ENCODE peak calls at places on chromosomes 5 and 9, in six cellular contexts. C is CD4-positive, alpha-beta T cell; V is heart right ventricle; D is aorta; R is psoas muscle; F is transverse colon. E is an unnamed sample. For H3K9me3, the result is how much of the 10 kb centered on the place peaks cover.

GRCh38 chr5:172453206-172453985 is 929 bp downstream of the SH3PXD2B start:
- DNase-seq in C (no peak), V (no peak), D (no peak), R (peak), F (peak), E (no peak)

GRCh38 chr5:131758520-131758900 is 38.3 kb downstream of the FNIP1 start:
- DNase-seq in C (no peak), V (peak), D (no peak), R (no peak), F (no peak), E (no peak)

GRCh38 chr9:93143830-93144530 is 9.9 kb upstream of the NINJ1 start:
- DNase-seq in C (peak), V (no peak), D (peak), R (peak), F (peak), E (peak)

GRCh38 chr5:123549256-123549904 is 37.4 kb downstream of the CSNK1G3 start:
- DNase-seq in C (peak), V (no peak), D (no peak), R (no peak), F (peak), E (peak)

GRCh38 chr5:113266227-113266912 is 168.4 kb downstream of the TSSK1B start:
- DNase-seq in C (no peak), V (no peak), D (no peak), R (no peak), F (no peak), E (no peak)

GRCh38 chr9:110807956-110808598 is 139.5 kb downstream of the MUSK start:
- DNase-seq in C (no peak), V (no peak), D (no peak), R (no peak), F (no peak), E (no peak)

GRCh38 chr9:85514256-85514655 is 227.5 kb downstream of the AGTPBP1 start:
- DNase-seq in C (no peak), V (no peak), D (no peak), R (no peak), F (no peak), E (no peak)

GRCh38 chr5:93677344-93678021 is 63.9 kb downstream of the POU5F2 start:
- DNase-seq in C (no peak), V (peak), D (no peak), R (peak), F (no peak), E (no peak)

GRCh38 chr5:110547495-110547894 is 179.0 kb downstream of the TMEM232 start:
- DNase-seq in C (no peak), V (no peak), D (no peak), R (peak), F (no peak), E (no peak)

GRCh38 chr9:88447431-88447830 is 59.2 kb downstream of the SPIN1 start:
- DNase-seq in C (no peak), V (no peak), D (no peak), R (no peak), F (no peak), E (no peak)

DNA sequence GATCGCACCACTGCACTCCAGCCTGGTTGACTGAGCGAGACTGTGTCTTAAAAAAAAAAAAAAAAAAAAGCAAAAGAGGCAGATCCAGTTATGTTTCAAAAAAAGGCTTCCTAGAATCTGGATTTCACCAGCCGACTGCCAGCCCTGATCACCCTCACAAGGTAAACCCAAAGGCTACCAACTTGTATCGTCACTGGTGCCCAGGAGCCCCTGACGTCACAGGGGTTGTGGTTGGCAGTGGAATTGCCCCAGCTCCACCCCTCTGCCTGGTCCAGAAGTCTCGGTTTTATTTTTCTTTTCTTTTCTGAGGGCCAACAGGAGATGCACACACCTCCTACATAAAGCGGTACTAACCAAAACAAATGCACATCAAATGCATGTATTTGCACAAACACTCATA is 6.0 kb upstream of the LMX1B start:
- DNase-seq in C (no peak), V (no peak), D (peak), R (no peak), F (no peak), E (no peak)
- H3K9me3 ChIP-seq in C (under half), V (under half), D (under half), R (under half), F (under half), E (under half)

GRCh38 chr9:116800074-116800473 is 113.0 kb downstream of the TRIM32 start:
- DNase-seq in C (no peak), V (no peak), D (no peak), R (no peak), F (no peak), E (no peak)
- H3K9me3 ChIP-seq in C (under half), V (under half), D (under half), R (under half), F (under half), E (under half)

GRCh38 chr9:138065287-138065686 is 187.7 kb downstream of the CACNA1B start:
- DNase-seq in C (no peak), V (no peak), D (peak), R (no peak), F (no peak), E (no peak)

GRCh38 chr9:138063785-138064184 is 186.2 kb downstream of the CACNA1B start:
- DNase-seq in C (no peak), V (no peak), D (peak), R (no peak), F (no peak), E (no peak)

GRCh38 chr9:138064547-138064946 is 187.0 kb downstream of the CACNA1B start:
- DNase-seq in C (no peak), V (no peak), D (no peak), R (no peak), F (no peak), E (no peak)

GRCh38 chr9:138067594-138068367 is 190.2 kb downstream of the CACNA1B start:
- DNase-seq in C (no peak), V (no peak), D (peak), R (no peak), F (no peak), E (no peak)

DNA sequence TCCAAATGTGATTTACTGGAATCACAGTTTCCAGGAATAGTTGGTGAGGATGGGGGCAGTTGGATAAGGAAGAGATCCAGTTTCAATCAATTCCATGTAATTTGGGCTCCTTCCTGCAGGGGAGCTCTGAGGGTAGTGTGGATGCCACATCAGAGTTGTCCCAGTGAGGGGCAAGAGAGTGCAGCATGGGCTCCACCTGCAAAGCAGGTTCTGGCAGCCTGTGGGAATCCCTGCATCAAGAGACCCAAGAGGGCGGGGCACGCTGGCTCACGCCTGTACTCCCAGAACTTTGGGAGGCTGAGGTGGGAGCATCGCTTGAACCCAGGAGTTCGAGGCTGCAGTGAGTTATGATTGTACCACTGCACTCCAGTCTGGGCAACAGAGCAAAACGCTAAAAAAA is 188.5 kb downstream of the CACNA1B start:
- DNase-seq in C (no peak), V (no peak), D (peak), R (no peak), F (no peak), E (no peak)
- H3K9me3 ChIP-seq in C (under half), V (under half), D (under half), R (under half), F (under half), E (under half)

DNA sequence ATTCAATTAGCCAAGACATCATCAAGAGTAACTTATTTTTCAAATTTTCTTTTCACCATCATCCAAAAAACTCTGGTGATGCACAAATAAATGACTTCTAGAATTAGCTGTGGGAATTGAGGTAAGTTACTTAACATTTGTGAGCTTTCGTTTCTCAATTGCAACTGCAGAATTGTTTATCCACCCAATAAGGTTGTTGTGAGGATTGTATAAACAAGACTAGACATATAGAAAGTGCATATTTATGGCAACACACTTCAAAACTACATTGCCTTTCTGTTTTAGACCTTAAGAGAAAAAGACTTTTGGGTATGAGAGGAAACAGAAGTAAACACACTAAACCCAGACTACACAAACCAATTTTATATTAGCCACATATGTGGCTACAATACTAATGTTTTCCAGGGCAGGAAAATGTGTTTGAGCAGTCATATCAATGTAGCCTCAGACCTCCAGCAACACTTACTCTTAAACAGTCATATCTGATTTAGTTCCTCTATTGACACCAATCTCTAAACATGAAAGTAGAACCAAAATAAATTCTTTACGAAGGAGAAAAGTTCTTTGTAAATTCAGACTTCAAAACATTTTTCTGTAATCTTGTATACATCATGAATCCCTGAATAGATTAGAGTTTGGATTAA is 488.0 kb upstream of the CYLC2 start:
- DNase-seq in C (no peak), V (no peak), D (no peak), R (no peak), F (no peak), E (no peak)
- H3K9me3 ChIP-seq in C (under half), V (under half), D (under half), R (under half), F (under half), E (under half)

DNA sequence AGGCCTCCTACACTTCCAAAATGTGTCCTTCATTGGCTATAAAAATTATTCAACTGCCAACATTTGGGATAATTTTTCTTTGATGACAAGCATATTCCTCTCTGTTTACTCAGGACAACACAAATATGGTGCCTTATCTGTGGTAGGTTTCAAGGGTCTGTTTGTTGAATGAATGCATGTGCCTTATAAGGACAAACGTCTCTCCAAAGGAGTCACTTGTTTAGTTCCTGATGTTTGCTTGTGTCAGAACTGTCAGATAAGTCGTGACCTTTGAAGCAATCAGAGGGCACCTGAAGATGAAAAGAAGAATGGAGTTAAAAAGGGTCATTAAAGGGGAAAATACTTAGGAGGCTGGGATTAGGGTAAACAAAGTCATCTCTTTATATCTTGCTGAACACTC is 3.6 kb upstream of the OR1J2 start:
- DNase-seq in C (no peak), V (no peak), D (no peak), R (no peak), F (no peak), E (no peak)
- H3K9me3 ChIP-seq in C (under half), V (under half), D (under half), R (under half), F (under half), E (under half)

GRCh38 chr5:107717816-107718215 is 47.1 kb upstream of the EFNA5 start:
- DNase-seq in C (no peak), V (no peak), D (no peak), R (no peak), F (no peak), E (no peak)
- H3K9me3 ChIP-seq in C (under half), V (under half), D (under half), R (under half), F (under half), E (under half)

GRCh38 chr5:79886940-79887339 is 104.1 kb downstream of the MTX3 start:
- DNase-seq in C (no peak), V (no peak), D (no peak), R (no peak), F (no peak), E (no peak)

GRCh38 chr5:79893485-79893884 is 97.6 kb downstream of the MTX3 start:
- DNase-seq in C (no peak), V (no peak), D (no peak), R (no peak), F (no peak), E (no peak)

GRCh38 chr5:79890119-79890870 is 100.8 kb downstream of the MTX3 start:
- DNase-seq in C (no peak), V (no peak), D (no peak), R (no peak), F (no peak), E (no peak)

GRCh38 chr5:79888643-79889042 is 102.4 kb downstream of the MTX3 start:
- DNase-seq in C (no peak), V (no peak), D (no peak), R (no peak), F (no peak), E (no peak)

GRCh38 chr5:79890871-79891249 is 100.2 kb downstream of the MTX3 start:
- DNase-seq in C (no peak), V (no peak), D (no peak), R (no peak), F (no peak), E (no peak)
- H3K9me3 ChIP-seq in C (under half), V (under half), D (under half), R (under half), F (under half), E (under half)

GRCh38 chr5:8807636-8808035 is 738.2 kb downstream of the SEMA5A start:
- DNase-seq in C (no peak), V (no peak), D (no peak), R (no peak), F (no peak), E (no peak)
- H3K9me3 ChIP-seq in C (under half), V (under half), D (under half), R (under half), F (under half), E (under half)

DNA sequence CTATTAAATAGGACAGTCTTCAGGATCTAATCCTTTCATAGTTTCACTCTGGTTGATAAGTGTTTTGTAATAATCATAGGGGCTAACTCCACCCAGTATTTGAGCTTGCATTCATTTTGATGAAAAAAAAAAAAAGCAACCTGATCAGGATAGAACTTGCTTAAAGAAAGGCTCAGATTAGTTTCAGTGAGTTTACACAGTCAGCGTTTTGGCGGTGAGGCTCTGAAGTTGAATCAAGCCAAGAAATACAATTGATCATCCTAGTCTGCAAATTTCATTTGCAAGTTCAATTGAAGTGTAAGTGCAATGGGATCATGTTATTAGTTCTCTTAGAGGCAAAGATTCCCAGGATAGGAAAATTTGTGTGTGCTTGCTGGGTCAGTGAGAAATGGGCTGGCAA is 159.7 kb upstream of the ELL2 start:
- DNase-seq in C (no peak), V (no peak), D (no peak), R (no peak), F (no peak), E (no peak)
- H3K9me3 ChIP-seq in C (under half), V (under half), D (under half), R (under half), F (under half), E (under half)